ENCODE peak calls at places on chromosomes 1 and 21, in four cellular contexts. One of them, this sample, is unnamed.

GRCh38 chr1:156228501-156228900 is 13.5 kb upstream of the BGLAP start:
- DNase-seq in caudate nucleus: no peak
- DNase-seq in mesendoderm: no peak
- DNase-seq in amygdala: no peak
- DNase-seq in this sample: no peak

GRCh38 chr21:41766883-41767605 is at the start of gene RIPK4:
- DNase-seq in caudate nucleus: no peak
- DNase-seq in mesendoderm: peak
- DNase-seq in amygdala: no peak
- DNase-seq in this sample: no peak

GRCh38 chr1:185477638-185478216 is 160.7 kb upstream of the IVNS1ABP start:
- DNase-seq in caudate nucleus: no peak
- DNase-seq in mesendoderm: no peak
- DNase-seq in amygdala: no peak
- DNase-seq in this sample: no peak

GRCh38 chr1:115810609-115811008 is 30.3 kb downstream of the NHLH2 start:
- DNase-seq in caudate nucleus: no peak
- DNase-seq in mesendoderm: no peak
- DNase-seq in amygdala: no peak
- DNase-seq in this sample: no peak

GRCh38 chr1:211557894-211558625 is 20.9 kb downstream of the SLC30A1 start:
- DNase-seq in caudate nucleus: no peak
- DNase-seq in mesendoderm: no peak
- DNase-seq in amygdala: no peak
- DNase-seq in this sample: no peak

GRCh38 chr1:30778156-30778978 is 20.8 kb upstream of the LAPTM5 start:
- DNase-seq in caudate nucleus: no peak
- DNase-seq in mesendoderm: no peak
- DNase-seq in amygdala: peak
- DNase-seq in this sample: no peak

GRCh38 chr1:30267856-30268255 is 455.5 kb downstream of the MATN1 start:
- DNase-seq in caudate nucleus: no peak
- DNase-seq in mesendoderm: no peak
- DNase-seq in amygdala: no peak
- DNase-seq in this sample: no peak

GRCh38 chr1:85560305-85560704 is 20.3 kb upstream of the CCN1 start:
- DNase-seq in caudate nucleus: no peak
- DNase-seq in mesendoderm: no peak
- DNase-seq in amygdala: no peak
- DNase-seq in this sample: no peak

GRCh38 chr1:65467536-65467935 is 47.1 kb downstream of the LEPR start:
- DNase-seq in caudate nucleus: no peak
- DNase-seq in mesendoderm: peak
- DNase-seq in amygdala: no peak
- DNase-seq in this sample: no peak

GRCh38 chr1:206757524-206758266 is 12.9 kb upstream of the IL19 start:
- DNase-seq in caudate nucleus: no peak
- DNase-seq in mesendoderm: no peak
- DNase-seq in amygdala: no peak
- DNase-seq in this sample: no peak

GRCh38 chr1:103489881-103490280 is 35.6 kb upstream of the RNPC3 start:
- DNase-seq in caudate nucleus: no peak
- DNase-seq in mesendoderm: peak
- DNase-seq in amygdala: no peak
- DNase-seq in this sample: no peak